ENCODE peak calls at places on chromosomes 16 and 17, in four cellular contexts. T is H54, K is progenitor cell of endocrine pancreas, H is COR-L47. X is an unnamed sample.

GRCh38 chr17:77594416-77595209 is 363.9 kb upstream of the TNRC6C start:
- DNase-seq in T (no peak), K (no peak), H (no peak), X (no peak)

GRCh38 chr17:30225919-30226553 is 9.5 kb downstream of the SLC6A4 start:
- DNase-seq in H (no peak), K (no peak), T (no peak), X (no peak)

GRCh38 chr16:20938426-20938825 is 37.9 kb downstream of the LYRM1 start:
- DNase-seq in H (no peak), K (no peak), T (peak), X (no peak)

GRCh38 chr17:38672788-38673713 is 1.7 kb downstream of the EPOP start:
- DNase-seq in H (no peak), T (no peak), K (no peak), X (no peak)

GRCh38 chr16:3915438-3916250 is 35.1 kb upstream of the CREBBP start:
- DNase-seq in H (no peak), K (no peak), T (no peak), X (no peak)

GRCh38 chr17:79836952-79837887 is 2.0 kb downstream of the CBX4 start:
- DNase-seq in K (peak), H (peak), T (peak), X (peak)

GRCh38 chr17:80921159-80921558 is 70.5 kb upstream of the CHMP6 start:
- DNase-seq in T (no peak), H (no peak), K (no peak), X (no peak)

GRCh38 chr17:70869402-70870085 is 700.2 kb downstream of the KCNJ2 start:
- DNase-seq in H (no peak), K (no peak), T (no peak), X (no peak)

GRCh38 chr17:49401971-49402491 is 12.7 kb downstream of the PHB1 start:
- DNase-seq in T (no peak), H (no peak), K (no peak), X (no peak)

GRCh38 chr17:77329741-77330531 is 189.2 kb downstream of the SEC14L1 start:
- DNase-seq in K (no peak), H (no peak), T (no peak), X (peak)

GRCh38 chr17:46975287-46975686 is 3.8 kb downstream of the RPRML start:
- DNase-seq in T (no peak), K (no peak), H (no peak), X (no peak)

GRCh38 chr16:82715833-82716232 is 89.1 kb downstream of the CDH13 start:
- DNase-seq in H (no peak), T (no peak), K (no peak), X (no peak)

GRCh38 chr16:53257001-53257400 is 177.3 kb upstream of the RBL2 start:
- DNase-seq in K (no peak), H (no peak), T (peak), X (no peak)

GRCh38 chr16:70746708-70747424 is 54.1 kb downstream of the VAC14 start:
- DNase-seq in H (peak), K (no peak), T (peak), X (no peak)

GRCh38 chr16:53085539-53086450 is 31.0 kb downstream of the CHD9 start:
- DNase-seq in H (peak), K (no peak), T (no peak), X (no peak)

GRCh38 chr17:79534851-79535727 is 75.8 kb downstream of the RBFOX3 start:
- DNase-seq in H (no peak), T (no peak), K (no peak), X (no peak)

GRCh38 chr16:3458278-3458851 is 14.9 kb downstream of the NAA60 start:
- DNase-seq in K (no peak), H (no peak), T (peak), X (peak)

GRCh38 chr17:48954300-48954755 is 9.7 kb upstream of the SNF8 start:
- DNase-seq in K (peak), T (no peak), H (peak), X (peak)

GRCh38 chr17:5527647-5528250 is 41.4 kb downstream of the MIS12 start:
- DNase-seq in H (no peak), K (no peak), T (no peak), X (no peak)

GRCh38 chr17:1486802-1487695 is 5.4 kb downstream of the MYO1C start:
- DNase-seq in K (peak), T (no peak), H (no peak), X (peak)

GRCh38 chr16:79437764-79438728 is 162.5 kb downstream of the MAF start:
- DNase-seq in H (no peak), K (no peak), T (no peak), X (peak)

GRCh38 chr17:51434434-51435170 is 174.3 kb downstream of the UTP18 start:
- DNase-seq in T (peak), K (no peak), H (no peak), X (no peak)

GRCh38 chr16:82741073-82741615 is 114.4 kb downstream of the CDH13 start:
- DNase-seq in T (no peak), K (no peak), H (no peak), X (no peak)

GRCh38 chr17:32445075-32445427 is 741 bp downstream of the PSMD11 start:
- DNase-seq in K (no peak), H (no peak), T (peak), X (peak)

GRCh38 chr17:50111687-50112655 is 16.8 kb downstream of the PDK2 start:
- DNase-seq in K (no peak), H (no peak), T (no peak), X (no peak)